ENCODE peak calls at places on chromosomes 16 and 17, in ten cellular contexts. F, Y, W, L, P, K, I, N, J and T are unnamed samples.

GRCh38 chr17:51166198-51166986 is at the start of gene NME2:
- DNase-seq in F (peak), Y (peak), W (peak), L (peak), P (peak), K (peak), I (peak), N (peak), J (peak), T (peak)

GRCh38 chr17:79019631-79020584 is 4.1 kb upstream of the C1QTNF1 start:
- DNase-seq in F (no peak), Y (peak), W (peak), L (peak), P (no peak), K (peak), I (peak), N (peak), J (peak), T (peak)

GRCh38 chr17:80195671-80196529 is 24.2 kb downstream of the SGSH start:
- DNase-seq in F (no peak), Y (no peak), W (no peak), L (no peak), P (peak), K (peak), I (peak), N (peak), J (peak), T (no peak)

GRCh38 chr17:75636381-75637142 is 3.3 kb downstream of the SMIM5 start:
- DNase-seq in F (no peak), Y (no peak), W (no peak), L (no peak), P (no peak), K (no peak), I (no peak), N (no peak), J (no peak), T (no peak)

GRCh38 chr16:48323783-48324775 is 61.1 kb downstream of the SIAH1 start:
- DNase-seq in F (no peak), Y (no peak), W (no peak), L (no peak), P (no peak), K (no peak), I (no peak), N (no peak), J (no peak), T (no peak)

GRCh38 chr17:32486701-32487459 is at the start of gene CDK5R1:
- DNase-seq in F (peak), Y (peak), W (peak), L (no peak), P (no peak), K (peak), I (peak), N (no peak), J (peak), T (peak)

GRCh38 chr16:58098207-58099096 is 30.7 kb downstream of the CFAP20 start:
- DNase-seq in F (no peak), Y (no peak), W (no peak), L (no peak), P (no peak), K (no peak), I (no peak), N (no peak), J (no peak), T (no peak)

GRCh38 chr17:76208120-76208519 is 32.2 kb downstream of the RNF157 start:
- DNase-seq in F (no peak), Y (no peak), W (no peak), L (no peak), P (no peak), K (no peak), I (no peak), N (no peak), J (no peak), T (peak)

GRCh38 chr16:85187002-85187401 is 74.7 kb upstream of the CIBAR2 start:
- DNase-seq in F (no peak), Y (no peak), W (no peak), L (no peak), P (no peak), K (no peak), I (no peak), N (no peak), J (no peak), T (no peak)

GRCh38 chr16:50602531-50603205 is 54.5 kb downstream of the NKD1 start:
- DNase-seq in F (no peak), Y (no peak), W (peak), L (no peak), P (no peak), K (no peak), I (peak), N (no peak), J (no peak), T (peak)

GRCh38 chr16:84055366-84055765 is 12.8 kb upstream of the SLC38A8 start:
- DNase-seq in F (no peak), Y (no peak), W (no peak), L (no peak), P (no peak), K (no peak), I (peak), N (no peak), J (no peak), T (no peak)

GRCh38 chr16:56708821-56709685 is 20.9 kb upstream of the NUP93 start:
- DNase-seq in F (no peak), Y (no peak), W (no peak), L (no peak), P (no peak), K (peak), I (no peak), N (no peak), J (no peak), T (no peak)

GRCh38 chr17:31369266-31369665 is 22.2 kb upstream of the RAB11FIP4 start:
- DNase-seq in F (no peak), Y (no peak), W (no peak), L (no peak), P (no peak), K (no peak), I (no peak), N (no peak), J (no peak), T (no peak)

GRCh38 chr17:49851387-49852291 is 3.8 kb upstream of the TAC4 start:
- DNase-seq in F (no peak), Y (peak), W (peak), L (peak), P (no peak), K (peak), I (peak), N (no peak), J (peak), T (no peak)
- H3K27ac ChIP-seq in F (no peak), Y (peak), W (peak), L (peak), P (no peak), K (no peak), I (peak), N (no peak), J (no peak), T (peak)

DNA sequence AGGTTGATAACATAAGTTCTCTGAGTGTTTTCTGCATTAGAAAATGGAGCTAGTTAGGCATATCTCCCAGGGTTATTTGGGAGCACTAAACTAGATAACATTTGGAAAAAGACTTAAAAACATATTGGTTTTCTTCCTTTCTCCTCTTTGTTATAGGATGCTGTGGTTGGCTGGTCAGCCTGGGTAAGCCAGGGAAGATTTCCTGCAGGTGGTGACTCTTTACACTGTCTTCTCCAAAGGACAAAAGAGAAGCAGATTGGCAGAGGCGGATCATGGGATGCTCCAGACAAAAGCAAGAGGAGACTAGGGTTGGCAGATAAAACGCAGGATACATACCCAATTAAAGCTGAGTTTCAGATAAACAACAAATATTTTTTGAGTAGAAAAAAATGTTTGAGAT is 6.2 kb upstream of the CRYBA1 start:
- DNase-seq in F (no peak), Y (no peak), W (no peak), L (no peak), P (no peak), K (no peak), I (no peak), N (no peak), J (no peak), T (no peak)
- H3K27ac ChIP-seq in F (peak), Y (peak), W (peak), L (peak), P (no peak), K (peak), I (no peak), N (peak), J (no peak), T (no peak)

GRCh38 chr17:60671482-60671881 is 6.2 kb upstream of the BCAS3 start:
- DNase-seq in F (no peak), Y (no peak), W (no peak), L (no peak), P (no peak), K (no peak), I (no peak), N (no peak), J (no peak), T (no peak)
- H3K27ac ChIP-seq in F (no peak), Y (no peak), W (no peak), L (no peak), P (no peak), K (no peak), I (no peak), N (no peak), J (no peak), T (no peak)

GRCh38 chr16:86211265-86211664 is 299.1 kb upstream of the FOXF1 start:
- DNase-seq in F (no peak), Y (no peak), W (no peak), L (no peak), P (no peak), K (no peak), I (no peak), N (no peak), J (no peak), T (no peak)

GRCh38 chr16:86214326-86215232 is 295.7 kb upstream of the FOXF1 start:
- DNase-seq in F (no peak), Y (no peak), W (no peak), L (no peak), P (no peak), K (no peak), I (no peak), N (no peak), J (no peak), T (no peak)

GRCh38 chr16:86211800-86212199 is 298.5 kb upstream of the FOXF1 start:
- DNase-seq in F (no peak), Y (no peak), W (no peak), L (no peak), P (no peak), K (no peak), I (no peak), N (no peak), J (no peak), T (no peak)

GRCh38 chr16:86213427-86214205 is 296.7 kb upstream of the FOXF1 start:
- DNase-seq in F (no peak), Y (no peak), W (no peak), L (no peak), P (no peak), K (no peak), I (no peak), N (no peak), J (no peak), T (no peak)

GRCh38 chr16:86212706-86213426 is 297.5 kb upstream of the FOXF1 start:
- DNase-seq in F (no peak), Y (no peak), W (no peak), L (no peak), P (no peak), K (no peak), I (no peak), N (no peak), J (no peak), T (no peak)
- H3K27ac ChIP-seq in F (no peak), Y (no peak), W (no peak), L (no peak), P (no peak), K (no peak), I (no peak), N (no peak), J (no peak), T (no peak)

GRCh38 chr17:48748728-48749566 is 20.4 kb upstream of the HOXB13 start:
- DNase-seq in F (no peak), Y (no peak), W (no peak), L (no peak), P (no peak), K (no peak), I (no peak), N (no peak), J (no peak), T (no peak)
- H3K27ac ChIP-seq in F (no peak), Y (no peak), W (no peak), L (no peak), P (no peak), K (no peak), I (no peak), N (no peak), J (no peak), T (no peak)

GRCh38 chr17:44167181-44167861 is 3.2 kb upstream of the ASB16 start:
- DNase-seq in F (no peak), Y (no peak), W (no peak), L (no peak), P (no peak), K (peak), I (no peak), N (no peak), J (no peak), T (no peak)
- H3K27ac ChIP-seq in F (no peak), Y (no peak), W (no peak), L (no peak), P (no peak), K (no peak), I (no peak), N (no peak), J (no peak), T (no peak)

DNA sequence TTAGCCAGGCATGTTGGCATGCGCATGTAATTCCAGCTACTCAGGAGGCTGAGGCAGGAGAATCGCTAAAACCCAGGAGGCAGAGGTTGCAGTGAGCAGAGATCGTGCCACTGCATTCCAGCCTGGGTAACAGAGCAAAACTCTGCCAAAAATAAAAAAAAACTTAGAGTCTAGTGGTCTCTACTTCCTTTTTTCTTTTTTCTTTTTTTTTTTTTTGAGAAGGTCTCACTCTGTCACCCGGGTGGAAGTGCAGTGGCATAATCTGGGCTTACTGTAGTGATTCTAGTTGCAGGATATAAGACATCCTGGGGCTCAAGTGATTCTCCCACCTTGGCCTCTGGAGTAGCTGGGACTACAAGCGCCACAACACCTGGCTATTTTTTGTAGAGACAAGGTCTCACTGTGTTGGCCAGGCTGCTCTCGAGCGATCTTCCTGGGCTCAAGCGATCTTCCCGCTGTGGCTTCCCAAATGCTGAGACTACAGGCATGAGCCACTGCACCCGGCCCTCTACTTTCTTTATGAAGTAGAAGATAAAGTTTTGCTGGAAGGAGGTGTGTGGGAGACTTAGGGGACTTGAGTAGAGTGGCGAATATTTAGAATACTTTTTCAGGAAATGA is 47.9 kb upstream of the TAOK1 start:
- DNase-seq in F (no peak), Y (no peak), W (no peak), L (no peak), P (no peak), K (no peak), I (no peak), N (no peak), J (no peak), T (no peak)
- H3K27ac ChIP-seq in F (no peak), Y (no peak), W (no peak), L (no peak), P (no peak), K (no peak), I (no peak), N (no peak), J (no peak), T (no peak)